ENCODE peak calls at places on chromosomes 6 and 20, in nine cellular contexts. I is sigmoid colon; F is PC-3; W is right atrium auricular region; O is effector memory CD4-positive, alpha-beta T cell; E is Panc1; K is prostate gland; Z is cardiac muscle cell; U is heart right ventricle. C is an unnamed sample.

GRCh38 chr20:63823691-63824311 is 7.3 kb downstream of the ZBTB46 start:
- DNase-seq in I (no peak), F (no peak), W (no peak), O (no peak), E (no peak), K (no peak), Z (no peak), U (no peak), C (no peak)

GRCh38 chr6:138773177-138774091 is at the start of gene CCDC28A:
- DNase-seq in I (peak; percentile 97), F (peak; percentile 84), W (peak; percentile 94), O (peak; percentile 90), E (peak; percentile 91), K (peak; percentile 97), Z (peak; percentile 96), U (peak; percentile 91), C (peak; percentile 75)

GRCh38 chr6:150686566-150686965 is 86.9 kb downstream of the PLEKHG1 start:
- DNase-seq in I (no peak), F (no peak), W (no peak), O (no peak), E (no peak), K (no peak), Z (no peak), U (no peak), C (no peak)

GRCh38 chr20:4844766-4845465 is 123.2 kb downstream of the PRND start:
- DNase-seq in I (peak; percentile 33), F (no peak), W (no peak), O (no peak), E (no peak), K (no peak), Z (no peak), U (no peak), C (no peak)

GRCh38 chr20:10651227-10651990 is 22.4 kb downstream of the JAG1 start:
- DNase-seq in I (peak; percentile 85), F (no peak), W (no peak), O (no peak), E (no peak), K (peak; percentile 52), Z (no peak), U (no peak), C (no peak)

GRCh38 chr6:106961801-106962200 is 12.7 kb downstream of the CD24 start:
- DNase-seq in I (no peak), F (no peak), W (no peak), O (no peak), E (no peak), K (no peak), Z (no peak), U (no peak), C (no peak)

GRCh38 chr20:35326732-35327073 is 34.5 kb upstream of the FAM83C start:
- DNase-seq in I (no peak), F (no peak), W (no peak), O (no peak), E (no peak), K (no peak), Z (no peak), U (no peak), C (no peak)

GRCh38 chr6:79671605-79672266 is 40.6 kb downstream of the SH3BGRL2 start:
- DNase-seq in I (peak; percentile 66), F (peak; percentile 71), W (no peak), O (no peak), E (no peak), K (peak; percentile 59), Z (no peak), U (peak; percentile 15), C (no peak)

GRCh38 chr20:19932170-19932667 is 84.9 kb upstream of the NAA20 start:
- DNase-seq in I (peak; percentile 84), F (no peak), W (peak; percentile 78), O (no peak), E (no peak), K (no peak), Z (no peak), U (no peak), C (no peak)

GRCh38 chr6:43838276-43839036 is 68.4 kb downstream of the VEGFA start:
- DNase-seq in I (peak; percentile 70), F (peak; percentile 45), W (peak; percentile 83), O (no peak), E (no peak), K (no peak), Z (peak; percentile 67), U (peak; percentile 40), C (no peak)

GRCh38 chr6:154923199-154923869 is 71.8 kb upstream of the TIAM2 start:
- DNase-seq in I (no peak), F (no peak), W (no peak), O (no peak), E (no peak), K (no peak), Z (no peak), U (no peak), C (no peak)

GRCh38 chr6:42742116-42742894 is 3.6 kb downstream of the TBCC start:
- DNase-seq in I (no peak), F (peak; percentile 44), W (no peak), O (no peak), E (no peak), K (no peak), Z (no peak), U (no peak), C (no peak)

GRCh38 chr20:53691060-53691810 is 97.6 kb upstream of the ZNF217 start:
- DNase-seq in I (no peak), F (peak; percentile 100), W (no peak), O (no peak), E (no peak), K (no peak), Z (no peak), U (no peak), C (no peak)

GRCh38 chr6:16140607-16141006 is 11.7 kb downstream of the MYLIP start:
- DNase-seq in I (no peak), F (no peak), W (no peak), O (no peak), E (no peak), K (no peak), Z (no peak), U (no peak), C (no peak)
- H3K4me1 ChIP-seq in I (peaks cover 56% of the 10 kb centered on the region), F (peaks cover 30% of the 10 kb centered on the region), W (peaks cover 37% of the 10 kb centered on the region), O (peaks cover 32% of the 10 kb centered on the region), E (peaks cover 19% of the 10 kb centered on the region), K (peaks cover 13% of the 10 kb centered on the region), Z (peaks cover 16% of the 10 kb centered on the region), U (peaks cover 65% of the 10 kb centered on the region), C (no peaks in the 10 kb centered on the region)

GRCh38 chr6:364609-365540 is 26.7 kb upstream of the IRF4 start:
- DNase-seq in I (peak; percentile 63), F (no peak), W (no peak), O (no peak), E (no peak), K (no peak), Z (no peak), U (no peak), C (no peak)

GRCh38 chr6:362924-363249 is 28.7 kb upstream of the IRF4 start:
- DNase-seq in I (no peak), F (no peak), W (no peak), O (no peak), E (no peak), K (no peak), Z (no peak), U (no peak), C (no peak)

GRCh38 chr6:363291-363690 is 28.3 kb upstream of the IRF4 start:
- DNase-seq in I (peak; percentile 61), F (no peak), W (no peak), O (no peak), E (no peak), K (no peak), Z (no peak), U (no peak), C (no peak)

GRCh38 chr6:362231-362923 is 29.2 kb upstream of the IRF4 start:
- DNase-seq in I (no peak), F (no peak), W (no peak), O (no peak), E (no peak), K (no peak), Z (no peak), U (no peak), C (no peak)

DNA sequence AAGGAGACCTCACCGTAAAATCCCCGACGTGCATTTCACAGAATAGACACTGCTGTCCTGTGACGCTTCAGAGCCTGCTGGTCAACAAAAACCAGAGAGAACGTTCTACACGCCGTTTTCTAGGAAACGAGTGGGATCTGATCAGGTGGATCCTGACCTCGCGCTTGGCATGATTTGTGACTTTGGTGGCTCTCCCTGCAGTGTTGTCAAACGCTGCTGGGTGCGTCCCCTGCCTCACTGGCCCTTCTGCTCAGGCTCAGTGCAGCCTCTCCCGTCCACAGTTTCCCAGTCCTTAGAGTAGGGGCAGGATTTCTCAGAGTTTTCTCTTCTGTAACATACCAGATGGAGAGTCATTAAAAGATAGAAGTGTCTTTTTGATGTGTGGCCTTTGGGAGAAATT is 27.6 kb upstream of the IRF4 start:
- DNase-seq in I (peak; percentile 45), F (no peak), W (no peak), O (no peak), E (no peak), K (no peak), Z (no peak), U (no peak), C (no peak)
- H3K9me3 ChIP-seq in I (no peaks in the 10 kb centered on the region), F (no peaks in the 10 kb centered on the region), W (peaks cover 12% of the 10 kb centered on the region), O (no peaks in the 10 kb centered on the region), E (peaks cover 5% of the 10 kb centered on the region), K (no peaks in the 10 kb centered on the region), Z (peaks cover 3% of the 10 kb centered on the region), U (no peaks in the 10 kb centered on the region), C (no peaks in the 10 kb centered on the region)

DNA sequence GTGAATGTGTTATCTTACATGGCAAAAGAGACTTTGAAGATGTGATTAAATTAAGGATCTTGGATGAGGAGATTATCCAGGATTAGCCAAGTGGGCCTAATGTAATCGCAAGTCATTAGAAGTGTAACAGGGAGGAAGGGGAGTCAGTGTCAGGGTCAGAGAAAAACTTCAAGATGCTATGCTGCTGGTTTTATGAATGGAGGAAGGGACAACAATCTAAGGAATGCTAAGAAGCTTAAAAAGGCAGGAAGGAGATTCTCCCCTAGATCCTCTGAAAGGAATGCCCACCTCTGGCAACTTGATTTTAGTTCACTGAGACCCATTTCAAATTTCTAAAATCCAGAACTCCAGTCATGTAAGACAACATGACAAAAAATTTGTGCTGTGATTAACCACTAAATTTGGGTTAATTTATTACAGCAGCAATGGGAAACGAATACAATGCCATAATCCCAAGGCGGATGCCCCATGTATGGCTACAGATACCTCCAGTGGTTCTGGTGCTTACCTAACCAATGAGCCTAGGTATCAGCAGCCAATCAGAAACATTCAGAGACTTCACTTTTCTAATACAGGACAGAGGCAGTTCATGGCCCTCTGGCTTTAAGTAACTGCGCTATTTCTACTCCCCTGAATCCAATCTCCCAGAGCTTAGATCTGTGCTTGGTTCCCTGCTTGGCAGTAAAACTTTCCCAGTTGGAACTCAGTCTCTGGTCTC is 3.6 kb upstream of the TAAR8 start:
- DNase-seq in I (no peak), F (no peak), W (no peak), O (no peak), E (no peak), K (no peak), Z (no peak), U (no peak), C (no peak)
- H3K4me1 ChIP-seq in I (no peaks in the 10 kb centered on the region), F (no peaks in the 10 kb centered on the region), W (no peaks in the 10 kb centered on the region), O (no peaks in the 10 kb centered on the region), E (no peaks in the 10 kb centered on the region), K (no peaks in the 10 kb centered on the region), Z (no peaks in the 10 kb centered on the region), U (no peaks in the 10 kb centered on the region), C (peaks cover 5% of the 10 kb centered on the region)

DNA sequence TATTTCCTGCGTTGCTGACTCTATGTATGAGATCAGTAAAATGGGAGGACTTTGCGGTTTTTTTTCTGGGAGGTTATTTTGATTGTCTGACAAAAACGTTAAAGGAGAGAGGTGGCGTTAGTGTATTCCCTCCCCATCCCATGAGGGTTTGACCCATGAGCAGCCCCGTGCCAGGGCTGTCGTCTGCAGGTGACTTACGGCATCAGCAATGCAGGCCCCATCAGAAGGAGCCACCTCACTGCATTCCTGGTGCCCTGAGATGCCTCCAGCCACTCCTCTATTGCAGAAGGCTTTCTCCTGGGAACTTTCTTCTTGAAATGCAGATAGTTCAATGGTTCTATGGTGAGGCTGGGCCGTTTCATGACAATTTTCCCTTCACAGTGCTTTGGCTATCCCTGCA is 149.3 kb downstream of the TTLL2 start:
- DNase-seq in I (no peak), F (no peak), W (peak; percentile 32), O (no peak), E (no peak), K (no peak), Z (no peak), U (no peak), C (no peak)
- H3K9me3 ChIP-seq in I (no peaks in the 10 kb centered on the region), F (no peaks in the 10 kb centered on the region), W (no peaks in the 10 kb centered on the region), O (no peaks in the 10 kb centered on the region), E (no peaks in the 10 kb centered on the region), K (no peaks in the 10 kb centered on the region), Z (no peaks in the 10 kb centered on the region), U (no peaks in the 10 kb centered on the region), C (no peaks in the 10 kb centered on the region)